ENCODE peak calls at places on chromosomes 2 and 18, in eight cellular contexts. S is A549, E is PC-9, B is tibial artery, H is dorsolateral prefrontal cortex, I is mucosa of descending colon, W is fibroblast of lung, D is suprapubic skin. F is an unnamed sample.

GRCh38 chr2:55063713-55064323 is 13.6 kb upstream of the RTN4 start:
- DNase-seq in E (no peak), I (no peak), B (no peak), W (no peak), D (no peak), H (no peak), S (peak; percentile 23), F (no peak)

GRCh38 chr2:227228061-227228667 is 63.7 kb downstream of the COL4A3 start:
- DNase-seq in I (peak; percentile 65), E (peak; percentile 76), S (peak; percentile 71), B (no peak), H (peak; percentile 47), D (peak; percentile 67), W (no peak), F (no peak)

GRCh38 chr2:151782378-151783132 is 45.7 kb downstream of the ARL5A start:
- DNase-seq in B (no peak), S (no peak), H (no peak), E (no peak), W (no peak), D (no peak), I (no peak), F (no peak)

GRCh38 chr2:55099878-55100820 is 49.9 kb upstream of the RTN4 start:
- DNase-seq in H (no peak), W (peak; percentile 93), S (peak; percentile 28), D (no peak), E (no peak), I (no peak), B (no peak), F (no peak)

GRCh38 chr18:49926076-49926745 is 112.9 kb upstream of the ACAA2 start:
- DNase-seq in B (no peak), S (no peak), D (no peak), W (no peak), H (no peak), I (no peak), E (no peak), F (no peak)

GRCh38 chr2:197710424-197711042 is 5.4 kb downstream of the MARS2 start:
- DNase-seq in B (no peak), D (no peak), H (no peak), I (no peak), S (no peak), W (no peak), E (no peak), F (no peak)

GRCh38 chr18:2970344-2970743 is 42.6 kb downstream of the LPIN2 start:
- DNase-seq in E (no peak), D (no peak), B (no peak), H (no peak), S (no peak), W (no peak), I (no peak), F (no peak)

GRCh38 chr2:113171359-113172075 is 2.3 kb upstream of the PSD4 start:
- DNase-seq in E (no peak), D (no peak), I (no peak), B (no peak), S (no peak), H (no peak), W (no peak), F (no peak)

GRCh38 chr2:229344151-229344551 is 73.1 kb upstream of the PID1 start:
- DNase-seq in W (peak; percentile 66), B (no peak), I (no peak), H (no peak), D (no peak), E (no peak), S (no peak), F (no peak)

GRCh38 chr2:41142463-41142862 is 690.6 kb upstream of the SLC8A1 start:
- DNase-seq in D (no peak), W (no peak), I (no peak), B (no peak), H (no peak), E (no peak), S (no peak), F (no peak)

GRCh38 chr2:8502316-8502715 is 179.5 kb upstream of the ID2 start:
- DNase-seq in D (peak; percentile 42), B (no peak), S (no peak), E (no peak), H (peak; percentile 30), I (no peak), W (no peak), F (no peak)

GRCh38 chr18:75143851-75144250 is 65.1 kb downstream of the PTGR3 start:
- DNase-seq in B (no peak), H (no peak), D (peak; percentile 11), E (no peak), I (no peak), S (no peak), W (no peak), F (no peak)

GRCh38 chr2:190407662-190408537 is at the start of gene MFSD6:
- DNase-seq in W (no peak), S (peak; percentile 45), I (peak; percentile 88), E (peak; percentile 56), D (peak; percentile 73), H (peak; percentile 76), B (no peak), F (no peak)
- TF ChIP-seq CTCF in W (no peak), S (no peak), I (no peak), E (no peak), D (no peak), H (no peak), B (no peak), F (no peak)

GRCh38 chr2:3199660-3200345 is 177.8 kb downstream of the EIPR1 start:
- DNase-seq in I (no peak), S (no peak), W (no peak), E (no peak), D (no peak), H (no peak), B (no peak), F (no peak)

GRCh38 chr2:3195865-3196504 is 181.6 kb downstream of the EIPR1 start:
- DNase-seq in H (no peak), B (no peak), S (no peak), D (no peak), E (no peak), W (peak; percentile 19), I (no peak), F (no peak)

GRCh38 chr2:3196716-3197115 is 180.9 kb downstream of the EIPR1 start:
- DNase-seq in E (no peak), W (no peak), I (no peak), H (peak; percentile 37), B (no peak), D (no peak), S (no peak), F (no peak)

GRCh38 chr2:3197308-3197707 is 180.3 kb downstream of the EIPR1 start:
- DNase-seq in S (no peak), W (no peak), I (no peak), H (no peak), D (no peak), E (no peak), B (no peak), F (no peak)

DNA sequence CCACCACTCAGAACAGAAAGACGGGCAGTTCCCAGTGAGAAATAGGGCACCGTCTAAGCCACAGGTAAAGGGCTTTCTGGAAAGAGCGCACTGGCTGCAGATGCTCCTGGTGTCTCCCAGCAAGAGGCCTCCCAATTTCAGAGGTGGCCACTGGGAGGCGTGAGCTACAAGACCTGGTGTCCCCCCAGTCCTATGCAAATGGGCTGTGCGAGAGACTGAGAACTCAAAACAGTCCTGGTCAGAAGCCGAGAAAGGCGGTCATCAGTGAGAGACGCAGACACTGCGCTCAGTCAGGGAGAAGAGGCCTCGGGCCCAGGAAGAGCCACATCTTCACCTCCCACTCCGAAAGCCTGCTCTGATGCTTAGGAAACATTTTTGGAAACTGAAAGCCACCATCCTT is 179.5 kb downstream of the EIPR1 start:
- DNase-seq in W (no peak), D (no peak), I (no peak), E (no peak), S (peak; percentile 58), H (peak; percentile 52), B (no peak), F (no peak)
- TF ChIP-seq CTCF in W (no peak), D (no peak), I (no peak), E (no peak), S (no peak), H (peak; percentile 14), B (no peak), F (no peak)

DNA sequence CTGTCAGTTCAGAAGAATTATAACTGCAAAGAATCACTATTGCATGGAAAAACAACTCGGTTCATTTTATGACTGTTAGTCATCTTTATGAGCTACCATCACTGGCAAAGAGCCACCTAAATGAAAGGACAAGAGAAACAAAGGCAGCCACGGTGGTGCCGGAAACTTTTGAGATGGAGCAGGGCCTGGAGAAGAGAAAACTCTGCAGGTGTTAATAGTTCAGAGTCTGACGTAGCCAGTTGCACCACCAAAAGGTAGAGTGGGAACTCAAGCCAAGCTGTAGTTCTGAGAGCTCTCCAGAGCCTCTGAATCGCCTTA is 110.9 kb downstream of the FTCDNL1 start:
- DNase-seq in D (no peak), W (no peak), S (no peak), H (no peak), I (no peak), B (no peak), E (no peak), F (no peak)
- TF ChIP-seq CTCF in D (no peak), W (no peak), S (no peak), H (no peak), I (no peak), B (no peak), E (peak; percentile 11), F (peak; percentile 65)

GRCh38 chr18:63154350-63155152 is 165.0 kb downstream of the BCL2 start:
- DNase-seq in H (no peak), D (no peak), E (no peak), I (no peak), B (no peak), W (no peak), S (no peak), F (no peak)
- TF ChIP-seq CTCF in H (no peak), D (no peak), E (no peak), I (no peak), B (no peak), W (no peak), S (no peak), F (no peak)

DNA sequence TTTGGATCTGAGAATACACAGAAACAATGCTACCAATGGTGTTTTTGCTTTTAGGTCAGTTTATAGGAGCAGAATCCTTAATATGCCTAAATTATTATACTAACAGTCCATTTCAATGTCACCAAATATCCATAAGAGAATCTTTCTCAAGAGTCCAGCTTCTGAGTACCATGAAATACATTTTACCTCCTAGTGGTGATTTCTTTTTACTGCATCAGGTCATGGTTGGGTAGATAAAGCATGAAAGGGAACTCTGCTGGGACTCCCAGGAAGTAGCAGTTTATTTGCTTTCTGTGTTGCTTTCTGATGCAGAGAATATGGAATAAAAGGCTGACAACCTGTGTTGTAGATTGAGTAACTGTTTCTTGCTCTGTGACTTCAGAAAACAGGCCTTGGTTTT is 115.6 kb downstream of the PPP1R1C start:
- DNase-seq in E (no peak), W (no peak), B (no peak), S (peak; percentile 7), D (no peak), I (no peak), H (no peak), F (no peak)
- TF ChIP-seq CTCF in E (peak; percentile 39), W (no peak), B (no peak), S (no peak), D (no peak), I (no peak), H (no peak), F (peak; percentile 28)